ENCODE peak calls at places on chromosomes 1 and 21, in ten cellular contexts. Q, E, Y, W, T, B, R, N, X and D are unnamed samples.

GRCh38 chr1:201059871-201060555 is 36.5 kb upstream of the KIF21B start:
- DNase-seq in Q (no peak), E (no peak), Y (no peak), W (no peak), T (no peak), B (no peak), R (no peak), N (no peak), X (no peak), D (no peak)

GRCh38 chr1:47948126-47948525 is 49.1 kb downstream of the TRABD2B start:
- DNase-seq in Q (no peak), E (no peak), Y (no peak), W (peak), T (peak), B (no peak), R (no peak), N (no peak), X (no peak), D (no peak)

GRCh38 chr21:42107177-42107880 is 36.2 kb downstream of the UMODL1 start:
- DNase-seq in Q (no peak), E (no peak), Y (no peak), W (peak), T (no peak), B (no peak), R (no peak), N (no peak), X (no peak), D (no peak)

GRCh38 chr1:99662581-99663208 is 16.8 kb downstream of the PALMD start:
- DNase-seq in Q (peak), E (peak), Y (no peak), W (peak), T (no peak), B (peak), R (peak), N (no peak), X (no peak), D (no peak)

GRCh38 chr1:17869826-17870225 is 114.7 kb downstream of the ACTL8 start:
- DNase-seq in Q (peak), E (no peak), Y (no peak), W (no peak), T (no peak), B (no peak), R (no peak), N (no peak), X (no peak), D (no peak)

GRCh38 chr1:151133339-151133761 is 13.1 kb downstream of the SEMA6C start:
- DNase-seq in Q (no peak), E (no peak), Y (no peak), W (peak), T (no peak), B (no peak), R (no peak), N (no peak), X (no peak), D (no peak)

GRCh38 chr1:155000725-155001437 is 1.7 kb upstream of the ZBTB7B start:
- DNase-seq in Q (peak), E (peak), Y (peak), W (peak), T (peak), B (peak), R (peak), N (peak), X (peak), D (no peak)

GRCh38 chr1:211734791-211735190 is 59.4 kb upstream of the NEK2 start:
- DNase-seq in Q (peak), E (no peak), Y (no peak), W (no peak), T (no peak), B (no peak), R (no peak), N (no peak), X (no peak), D (no peak)

GRCh38 chr1:184479435-184480202 is 92.8 kb downstream of the C1orf21 start:
- DNase-seq in Q (no peak), E (no peak), Y (no peak), W (no peak), T (no peak), B (no peak), R (no peak), N (no peak), X (no peak), D (no peak)

GRCh38 chr1:209443975-209444651 is 139.4 kb upstream of the CAMK1G start:
- DNase-seq in Q (no peak), E (no peak), Y (no peak), W (no peak), T (no peak), B (no peak), R (no peak), N (no peak), X (no peak), D (no peak)

GRCh38 chr1:59738152-59738551 is 76.6 kb upstream of the HOOK1 start:
- DNase-seq in Q (no peak), E (no peak), Y (no peak), W (no peak), T (no peak), B (no peak), R (peak), N (no peak), X (no peak), D (no peak)

GRCh38 chr1:50873458-50874187 is 86.4 kb downstream of the FAF1 start:
- DNase-seq in Q (peak), E (peak), Y (peak), W (peak), T (peak), B (peak), R (peak), N (peak), X (peak), D (peak)

GRCh38 chr1:71660417-71660816 is 579.6 kb upstream of the ZRANB2 start:
- DNase-seq in Q (no peak), E (no peak), Y (peak), W (no peak), T (no peak), B (no peak), R (peak), N (no peak), X (no peak), D (no peak)

GRCh38 chr21:37751268-37751975 is 164.8 kb downstream of the KCNJ6 start:
- DNase-seq in Q (peak), E (no peak), Y (no peak), W (no peak), T (no peak), B (no peak), R (no peak), N (no peak), X (no peak), D (no peak)

GRCh38 chr1:108830119-108831008 is 26.5 kb downstream of the AKNAD1 start:
- DNase-seq in Q (peak), E (peak), Y (no peak), W (no peak), T (no peak), B (peak), R (peak), N (no peak), X (no peak), D (no peak)

GRCh38 chr1:166839600-166840308 is 479 bp downstream of the POGK start:
- DNase-seq in Q (peak), E (peak), Y (peak), W (peak), T (peak), B (peak), R (no peak), N (peak), X (peak), D (no peak)

GRCh38 chr1:200028586-200029034 is 1.1 kb downstream of the NR5A2 start:
- DNase-seq in Q (no peak), E (no peak), Y (no peak), W (peak), T (no peak), B (no peak), R (no peak), N (no peak), X (no peak), D (no peak)

GRCh38 chr1:237650809-237651208 is 239.9 kb downstream of the ZP4 start:
- DNase-seq in Q (no peak), E (no peak), Y (no peak), W (no peak), T (no peak), B (no peak), R (no peak), N (no peak), X (no peak), D (no peak)

GRCh38 chr1:14522331-14523241 is 75.9 kb upstream of the KAZN start:
- DNase-seq in Q (peak), E (peak), Y (peak), W (peak), T (no peak), B (peak), R (peak), N (no peak), X (no peak), D (no peak)

GRCh38 chr1:99766378-99766800 is at the start of gene FRRS1:
- DNase-seq in Q (peak), E (peak), Y (peak), W (peak), T (peak), B (peak), R (peak), N (peak), X (peak), D (peak)

GRCh38 chr1:26786437-26787380 is 1.0 kb upstream of the PIGV start:
- DNase-seq in Q (peak), E (peak), Y (peak), W (peak), T (peak), B (no peak), R (peak), N (peak), X (peak), D (no peak)

GRCh38 chr1:15343729-15344128 is 66.0 kb upstream of the EFHD2 start:
- DNase-seq in Q (peak), E (peak), Y (no peak), W (peak), T (no peak), B (no peak), R (no peak), N (no peak), X (no peak), D (no peak)

GRCh38 chr1:201171063-201172036 is 17.1 kb upstream of the TMEM9 start:
- DNase-seq in Q (peak), E (peak), Y (no peak), W (peak), T (peak), B (no peak), R (no peak), N (peak), X (peak), D (no peak)

GRCh38 chr1:114082047-114082630 is 71.5 kb downstream of the SYT6 start:
- DNase-seq in Q (no peak), E (no peak), Y (no peak), W (no peak), T (no peak), B (no peak), R (no peak), N (no peak), X (no peak), D (no peak)

GRCh38 chr1:18731148-18731547 is 100.5 kb downstream of the PAX7 start:
- DNase-seq in Q (no peak), E (no peak), Y (no peak), W (no peak), T (no peak), B (no peak), R (no peak), N (no peak), X (no peak), D (no peak)

GRCh38 chr21:42212261-42212660 is 6.7 kb upstream of the ABCG1 start:
- DNase-seq in Q (no peak), E (no peak), Y (no peak), W (no peak), T (no peak), B (no peak), R (no peak), N (no peak), X (no peak), D (no peak)

GRCh38 chr1:216902669-216903388 is 179.6 kb upstream of the ESRRG start:
- DNase-seq in Q (peak), E (no peak), Y (no peak), W (no peak), T (no peak), B (peak), R (no peak), N (peak), X (no peak), D (peak)

GRCh38 chr1:219883400-219884332 is 44.7 kb downstream of the SLC30A10 start:
- DNase-seq in Q (no peak), E (no peak), Y (no peak), W (peak), T (no peak), B (no peak), R (no peak), N (no peak), X (no peak), D (no peak)

GRCh38 chr21:34835526-34835925 is 166.7 kb downstream of the CLIC6 start:
- DNase-seq in Q (peak), E (no peak), Y (no peak), W (no peak), T (no peak), B (no peak), R (peak), N (no peak), X (no peak), D (no peak)

GRCh38 chr1:13228343-13228781 is 2.4 kb upstream of the PRAMEF18 start:
- DNase-seq in Q (no peak), E (no peak), Y (no peak), W (no peak), T (no peak), B (no peak), R (no peak), N (no peak), X (peak), D (no peak)

GRCh38 chr1:64084451-64084850 is 119.0 kb upstream of the UBE2U start:
- DNase-seq in Q (no peak), E (no peak), Y (no peak), W (no peak), T (no peak), B (no peak), R (no peak), N (no peak), X (no peak), D (no peak)

GRCh38 chr1:109621402-109622101 is 1.9 kb downstream of the AMPD2 start:
- DNase-seq in Q (no peak), E (no peak), Y (no peak), W (no peak), T (no peak), B (no peak), R (no peak), N (no peak), X (no peak), D (no peak)